ENCODE peak calls at places on chromosome 10, in four cellular contexts. O is HT1080; E is activated CD8-positive, alpha-beta T cell treated with anti-CD3 and anti-CD28 coated beads, Interleukin-2, amount 10 ng/mL, durations not matched to agents 7 days and 5 days; W is fibroblast of the aortic adventitia. S is an unnamed sample.

GRCh38 chr10:29239569-29240472 is 49.0 kb upstream of the LYZL1 start:
- DNase-seq in O (peak), E (no peak), W (peak), S (no peak)

GRCh38 chr10:97888134-97888533 is 38.5 kb downstream of the GOLGA7B start:
- DNase-seq in O (no peak), E (no peak), W (no peak), S (no peak)

GRCh38 chr10:117689566-117689965 is 147.0 kb downstream of the EMX2 start:
- DNase-seq in O (no peak), E (no peak), W (peak), S (no peak)

GRCh38 chr10:119859422-119860258 is 13.0 kb downstream of the MCMBP start:
- DNase-seq in O (peak), E (no peak), W (peak), S (no peak)

GRCh38 chr10:113096111-113097045 is 146.3 kb downstream of the TCF7L2 start:
- DNase-seq in O (no peak), E (no peak), W (peak), S (no peak)

GRCh38 chr10:89466599-89467035 is 52.2 kb downstream of the IFIT5 start:
- DNase-seq in O (peak), E (no peak), W (peak), S (no peak)

GRCh38 chr10:132508497-132509443 is 28.8 kb upstream of the INPP5A start:
- DNase-seq in O (no peak), E (no peak), W (no peak), S (no peak)

GRCh38 chr10:90779573-90779972 is 78.3 kb downstream of the HTR7 start:
- DNase-seq in O (peak), E (no peak), W (no peak), S (no peak)

GRCh38 chr10:97508342-97508741 is 9.6 kb downstream of the UBTD1 start:
- DNase-seq in O (peak), E (no peak), W (peak), S (no peak)

GRCh38 chr10:3439183-3439582 is 266.6 kb upstream of the PITRM1 start:
- DNase-seq in O (no peak), E (no peak), W (no peak), S (no peak)

GRCh38 chr10:110448682-110449418 is 48.9 kb upstream of the DUSP5 start:
- DNase-seq in O (no peak), E (peak), W (no peak), S (no peak)

GRCh38 chr10:17238445-17239275 is 10.6 kb downstream of the VIM start:
- DNase-seq in O (peak), E (no peak), W (peak), S (no peak)

GRCh38 chr10:91759581-91759986 is 38.6 kb upstream of the TNKS2 start:
- DNase-seq in O (peak), E (no peak), W (no peak), S (no peak)

GRCh38 chr10:129849452-129849750 is 114.7 kb downstream of the EBF3 start:
- DNase-seq in O (no peak), E (no peak), W (no peak), S (no peak)

GRCh38 chr10:88893611-88894010 is 13.6 kb downstream of the STAMBPL1 start:
- DNase-seq in O (no peak), E (no peak), W (peak), S (no peak)

GRCh38 chr10:30398193-30398592 is 35.8 kb upstream of the MAP3K8 start:
- DNase-seq in O (no peak), E (peak), W (no peak), S (no peak)

S was measured in T-helper 9 cell.